ENCODE peak calls at places on chromosome 21, in nine cellular contexts. Z is AG04449, G is GM06990, X is body of pancreas, N is psoas muscle, U is fibroblast of lung, C is kidney, L is tibial artery, P is astrocyte of the spinal cord. E is an unnamed sample.

GRCh38 chr21:31873696-31874599 is 1.1 kb downstream of the HUNK start:
- DNase-seq in Z (no peak), G (peak; percentile 22), X (peak; percentile 76), N (peak; percentile 72), U (peak; percentile 25), C (peak; percentile 85), L (no peak), P (no peak), E (no peak)

GRCh38 chr21:46113497-46114176 is 15.7 kb downstream of the COL6A2 start:
- DNase-seq in Z (no peak), G (no peak), X (no peak), N (peak; percentile 34), U (no peak), C (no peak), L (no peak), P (no peak), E (no peak)

GRCh38 chr21:33281101-33281652 is 15.0 kb downstream of the IL10RB start:
- DNase-seq in Z (no peak), G (no peak), X (no peak), N (no peak), U (no peak), C (no peak), L (no peak), P (no peak), E (no peak)

GRCh38 chr21:25988738-25989137 is 181.8 kb downstream of the APP start:
- DNase-seq in Z (no peak), G (no peak), X (no peak), N (no peak), U (no peak), C (no peak), L (no peak), P (no peak), E (no peak)

GRCh38 chr21:17784604-17785402 is 34.4 kb downstream of the C21orf91 start:
- DNase-seq in Z (no peak), G (peak; percentile 73), X (no peak), N (no peak), U (peak; percentile 80), C (no peak), L (no peak), P (peak; percentile 56), E (no peak)

GRCh38 chr21:27219068-27219467 is 252.2 kb upstream of the ADAMTS5 start:
- DNase-seq in Z (no peak), G (no peak), X (no peak), N (no peak), U (peak; percentile 49), C (no peak), L (no peak), P (peak; percentile 51), E (no peak)

GRCh38 chr21:45139473-45139872 is 65.1 kb downstream of the ADARB1 start:
- DNase-seq in Z (no peak), G (no peak), X (no peak), N (no peak), U (no peak), C (no peak), L (no peak), P (no peak), E (no peak)

GRCh38 chr21:17712887-17713286 is 100.2 kb upstream of the BTG3 start:
- DNase-seq in Z (no peak), G (no peak), X (no peak), N (no peak), U (no peak), C (no peak), L (no peak), P (no peak), E (no peak)

GRCh38 chr21:15050588-15051377 is 14.0 kb downstream of the NRIP1 start:
- DNase-seq in Z (no peak), G (no peak), X (no peak), N (no peak), U (no peak), C (no peak), L (no peak), P (no peak), E (no peak)

GRCh38 chr21:37405629-37406028 is 39.1 kb downstream of the DYRK1A start:
- DNase-seq in Z (no peak), G (no peak), X (no peak), N (no peak), U (no peak), C (no peak), L (no peak), P (no peak), E (no peak)

GRCh38 chr21:46057111-46057709 is 40.7 kb upstream of the COL6A2 start:
- DNase-seq in Z (no peak), G (no peak), X (no peak), N (peak; percentile 44), U (no peak), C (no peak), L (no peak), P (no peak), E (no peak)

GRCh38 chr21:27954806-27955205 is 987.9 kb upstream of the ADAMTS5 start:
- DNase-seq in Z (peak; percentile 26), G (no peak), X (no peak), N (no peak), U (peak; percentile 61), C (no peak), L (no peak), P (peak; percentile 33), E (peak; percentile 3)

GRCh38 chr21:14545906-14546480 is at the start of gene SAMSN1:
- DNase-seq in Z (no peak), G (no peak), X (no peak), N (no peak), U (no peak), C (no peak), L (no peak), P (no peak), E (no peak)

GRCh38 chr21:25977068-25977611 is 193.4 kb downstream of the APP start:
- DNase-seq in Z (no peak), G (no peak), X (no peak), N (no peak), U (no peak), C (no peak), L (no peak), P (no peak), E (no peak)

DNA sequence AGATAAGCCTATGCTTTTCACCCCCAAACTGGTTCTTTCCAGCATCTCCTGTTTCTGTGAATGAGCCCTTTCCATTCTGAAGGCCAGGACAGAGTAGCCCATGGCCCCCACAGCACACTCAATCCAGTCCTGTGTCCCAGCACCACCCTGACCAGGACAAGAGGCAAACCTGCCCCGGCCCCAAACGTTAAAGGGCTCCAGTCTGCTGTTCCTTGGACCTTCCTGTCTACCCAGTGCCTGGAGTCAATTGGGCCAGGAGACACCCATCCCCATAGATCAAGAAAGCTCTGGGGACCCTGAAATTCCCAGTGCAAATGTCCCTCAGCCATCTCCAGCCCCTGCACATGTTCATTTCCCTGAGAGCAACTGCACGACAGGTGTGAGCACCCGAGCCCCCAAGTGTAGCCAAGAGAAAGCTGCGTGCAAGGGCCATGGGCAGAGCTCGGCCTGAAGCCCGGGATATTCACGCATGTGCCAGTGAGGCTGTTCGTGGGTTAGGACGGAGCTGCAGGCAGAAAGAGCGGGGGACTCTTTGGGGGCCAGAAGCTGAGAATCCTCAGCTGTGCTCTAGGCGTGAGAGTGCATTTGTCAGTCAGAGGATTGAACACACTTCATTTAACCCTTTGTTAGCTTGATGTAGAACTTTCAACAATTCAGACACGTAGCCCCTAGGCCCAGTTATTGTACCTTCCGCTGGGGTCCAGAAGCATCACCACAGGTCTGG is 4.2 kb upstream of the RIPK4 start:
- DNase-seq in Z (no peak), G (no peak), X (no peak), N (no peak), U (no peak), C (no peak), L (no peak), P (no peak), E (no peak)
- H3K4me3 ChIP-seq in Z (no peak overlapping the region), G (no peak overlapping the region), X (no peak overlapping the region), N (no peak overlapping the region), U (no peak overlapping the region), C (no peak overlapping the region), L (no peak overlapping the region), P (no peak overlapping the region), E (no peak overlapping the region)

DNA sequence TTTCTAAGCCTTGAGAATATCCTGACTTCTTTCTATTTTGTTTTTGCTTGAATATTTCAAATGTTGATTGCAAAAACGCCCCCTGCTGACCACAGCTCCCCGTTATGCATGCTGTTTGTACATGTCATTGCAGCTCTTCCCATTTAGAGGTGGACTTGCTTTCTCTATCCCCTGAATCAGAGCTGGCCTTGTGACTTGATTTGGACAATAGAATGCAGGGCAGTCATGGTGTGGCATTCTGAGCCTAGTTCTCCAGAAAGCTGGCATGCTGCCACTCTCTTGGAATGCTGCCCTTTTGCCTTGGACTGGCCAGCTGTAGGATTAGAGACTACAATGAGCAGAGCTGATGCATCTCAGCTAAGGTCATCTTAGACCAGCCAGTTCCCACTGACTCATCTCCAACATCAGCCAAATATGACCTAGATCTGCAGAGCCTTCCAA is 1561.5 kb downstream of the MRPL39 start:
- DNase-seq in Z (peak; percentile 82), G (no peak), X (peak; percentile 66), N (peak; percentile 72), U (peak; percentile 94), C (peak; percentile 69), L (peak; percentile 73), P (peak; percentile 97), E (peak; percentile 87)
- TF ChIP-seq CTCF in Z (peak; percentile 44), G (no peak), X (peak; percentile 13), N (peak; percentile 11), U (no peak), C (peak; percentile 6), L (no peak), P (peak; percentile 58), E (peak; percentile 56)

DNA sequence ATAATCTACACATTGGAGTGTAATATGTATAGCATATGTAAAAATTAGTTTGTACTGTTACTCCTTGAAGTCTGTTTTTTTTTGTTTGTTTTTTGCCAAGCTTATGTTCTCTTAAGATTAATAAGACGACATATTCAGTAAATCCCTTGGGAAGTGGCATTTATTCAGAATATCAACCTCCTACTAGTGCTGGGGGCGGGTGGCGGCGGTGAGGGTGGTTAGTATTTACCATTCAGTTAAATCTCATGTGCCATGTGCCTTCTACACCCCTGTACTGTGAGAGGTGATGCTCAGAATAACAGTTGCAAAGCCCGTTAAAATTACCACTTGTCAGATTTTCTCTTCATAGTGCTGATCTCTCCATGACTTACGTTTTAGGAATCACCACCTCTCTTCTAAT is 3.0 kb downstream of the BACH1 start:
- DNase-seq in Z (no peak), G (no peak), X (no peak), N (no peak), U (no peak), C (no peak), L (no peak), P (no peak), E (no peak)
- H3K4me3 ChIP-seq in Z (peak overlapping the region; percentile 96), G (peak overlapping the region; percentile 95), X (no peak overlapping the region), N (peak overlapping the region; percentile 96), U (peak overlapping the region; percentile 5), C (peak overlapping the region; percentile 20), L (no peak overlapping the region), P (peak overlapping the region; percentile 95), E (peak overlapping the region; percentile 71)

DNA sequence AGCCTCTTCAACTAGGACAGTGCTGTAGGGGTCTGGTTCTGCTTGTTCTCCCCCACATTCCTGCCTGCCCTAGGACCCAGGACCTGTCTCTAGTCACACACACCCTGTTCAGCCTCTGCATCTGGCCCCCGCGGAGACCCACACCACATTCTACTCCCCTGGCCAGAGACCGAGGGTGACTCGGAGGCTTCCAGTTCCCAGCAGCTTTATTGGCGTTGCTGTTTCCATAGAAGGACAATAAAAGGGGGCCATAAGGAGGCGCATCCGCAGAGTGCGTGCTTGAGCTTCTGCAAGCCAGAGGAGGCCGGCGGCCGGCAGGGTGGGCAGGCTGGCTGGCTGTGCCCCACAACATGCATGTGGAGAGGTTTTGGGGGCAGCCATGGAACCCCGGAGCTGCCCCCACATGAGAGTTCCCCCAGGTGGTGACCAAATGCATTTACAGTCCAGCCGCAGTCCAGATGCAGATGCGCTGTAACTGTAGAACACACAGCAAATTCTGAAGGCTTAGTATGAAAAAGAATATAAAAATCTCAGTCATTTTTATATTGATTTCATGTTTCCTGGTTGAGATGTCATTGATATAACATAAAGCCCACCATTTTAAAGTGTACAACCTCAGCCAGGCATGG is 52.4 kb downstream of the PDE9A start:
- DNase-seq in Z (no peak), G (no peak), X (no peak), N (no peak), U (no peak), C (no peak), L (no peak), P (no peak), E (no peak)
- TF ChIP-seq CTCF in Z (no peak), G (peak; percentile 1), X (no peak), N (no peak), U (no peak), C (no peak), L (no peak), P (no peak), E (no peak)